ENCODE peak calls at places on chromosomes 4 and X, in nine cellular contexts. One of them, this sample, is unnamed.

GRCh38 chrX:47170861-47171692 is 22.6 kb upstream of the UBA1 start:
- DNase-seq in GM23248: no peak
- DNase-seq in NCI-H1092: no peak
- DNase-seq in GM04504: no peak
- DNase-seq in heart right ventricle: no peak
- DNase-seq in stimulated activated naive CD8-positive, alpha-beta T cell treated with anti-CD3 and anti-CD28 coated beads, Interleukin-15, amount 100 ng/mL, for 72 hours: no peak
- DNase-seq in NCI-H1105: no peak
- DNase-seq in NCI-H2081: no peak
- DNase-seq in fibroblast of gingiva: no peak
- DNase-seq in this sample: no peak

GRCh38 chrX:54825716-54826428 is 18.3 kb downstream of the MAGED2 start:
- DNase-seq in stimulated activated naive CD8-positive, alpha-beta T cell treated with anti-CD3 and anti-CD28 coated beads, Interleukin-15, amount 100 ng/mL, for 72 hours: no peak
- DNase-seq in NCI-H1105: no peak
- DNase-seq in NCI-H2081: no peak
- DNase-seq in GM04504: no peak
- DNase-seq in GM23248: peak
- DNase-seq in fibroblast of gingiva: no peak
- DNase-seq in NCI-H1092: no peak
- DNase-seq in heart right ventricle: no peak
- DNase-seq in this sample: no peak

GRCh38 chrX:116862340-116862739 is 399.6 kb upstream of the CT83 start:
- DNase-seq in NCI-H1092: no peak
- DNase-seq in fibroblast of gingiva: no peak
- DNase-seq in GM23248: no peak
- DNase-seq in GM04504: no peak
- DNase-seq in NCI-H2081: no peak
- DNase-seq in stimulated activated naive CD8-positive, alpha-beta T cell treated with anti-CD3 and anti-CD28 coated beads, Interleukin-15, amount 100 ng/mL, for 72 hours: no peak
- DNase-seq in heart right ventricle: no peak
- DNase-seq in NCI-H1105: no peak
- DNase-seq in this sample: no peak

GRCh38 chrX:153598541-153599191 is at the start of gene CCNQ:
- DNase-seq in NCI-H2081: no peak
- DNase-seq in fibroblast of gingiva: peak
- DNase-seq in NCI-H1092: peak
- DNase-seq in heart right ventricle: no peak
- DNase-seq in GM23248: peak
- DNase-seq in stimulated activated naive CD8-positive, alpha-beta T cell treated with anti-CD3 and anti-CD28 coated beads, Interleukin-15, amount 100 ng/mL, for 72 hours: peak
- DNase-seq in GM04504: no peak
- DNase-seq in NCI-H1105: peak
- DNase-seq in this sample: no peak

GRCh38 chr4:158801066-158801465 is 32.2 kb downstream of the FNIP2 start:
- DNase-seq in GM23248: no peak
- DNase-seq in heart right ventricle: no peak
- DNase-seq in stimulated activated naive CD8-positive, alpha-beta T cell treated with anti-CD3 and anti-CD28 coated beads, Interleukin-15, amount 100 ng/mL, for 72 hours: no peak
- DNase-seq in fibroblast of gingiva: no peak
- DNase-seq in GM04504: no peak
- DNase-seq in NCI-H1092: no peak
- DNase-seq in NCI-H1105: no peak
- DNase-seq in NCI-H2081: no peak
- DNase-seq in this sample: no peak

GRCh38 chrX:7943600-7944245 is 16.5 kb upstream of the PNPLA4 start:
- DNase-seq in NCI-H2081: no peak
- DNase-seq in fibroblast of gingiva: no peak
- DNase-seq in NCI-H1105: peak
- DNase-seq in stimulated activated naive CD8-positive, alpha-beta T cell treated with anti-CD3 and anti-CD28 coated beads, Interleukin-15, amount 100 ng/mL, for 72 hours: no peak
- DNase-seq in GM23248: no peak
- DNase-seq in heart right ventricle: no peak
- DNase-seq in NCI-H1092: peak
- DNase-seq in GM04504: no peak
- DNase-seq in this sample: no peak

GRCh38 chrX:96566856-96567255 is 117.8 kb upstream of the DIAPH2 start:
- DNase-seq in GM04504: no peak
- DNase-seq in stimulated activated naive CD8-positive, alpha-beta T cell treated with anti-CD3 and anti-CD28 coated beads, Interleukin-15, amount 100 ng/mL, for 72 hours: no peak
- DNase-seq in NCI-H1092: no peak
- DNase-seq in fibroblast of gingiva: peak
- DNase-seq in GM23248: no peak
- DNase-seq in heart right ventricle: no peak
- DNase-seq in NCI-H1105: no peak
- DNase-seq in NCI-H2081: no peak
- DNase-seq in this sample: no peak

GRCh38 chr4:38675167-38676121 is 11.4 kb downstream of the KLF3 start:
- DNase-seq in NCI-H2081: peak
- DNase-seq in fibroblast of gingiva: peak
- DNase-seq in GM04504: peak
- DNase-seq in NCI-H1092: peak
- DNase-seq in NCI-H1105: peak
- DNase-seq in stimulated activated naive CD8-positive, alpha-beta T cell treated with anti-CD3 and anti-CD28 coated beads, Interleukin-15, amount 100 ng/mL, for 72 hours: peak
- DNase-seq in GM23248: peak
- DNase-seq in heart right ventricle: peak
- DNase-seq in this sample: peak

GRCh38 chrX:68717196-68717595 is 69.7 kb downstream of the STARD8 start:
- DNase-seq in GM04504: no peak
- DNase-seq in fibroblast of gingiva: no peak
- DNase-seq in NCI-H2081: no peak
- DNase-seq in stimulated activated naive CD8-positive, alpha-beta T cell treated with anti-CD3 and anti-CD28 coated beads, Interleukin-15, amount 100 ng/mL, for 72 hours: no peak
- DNase-seq in GM23248: no peak
- DNase-seq in heart right ventricle: no peak
- DNase-seq in NCI-H1105: no peak
- DNase-seq in NCI-H1092: no peak
- DNase-seq in this sample: no peak

GRCh38 chr4:75514949-75515612 is 808 bp downstream of the THAP6 start:
- DNase-seq in heart right ventricle: no peak
- DNase-seq in GM04504: no peak
- DNase-seq in stimulated activated naive CD8-positive, alpha-beta T cell treated with anti-CD3 and anti-CD28 coated beads, Interleukin-15, amount 100 ng/mL, for 72 hours: no peak
- DNase-seq in NCI-H1105: no peak
- DNase-seq in fibroblast of gingiva: no peak
- DNase-seq in NCI-H1092: no peak
- DNase-seq in GM23248: peak
- DNase-seq in NCI-H2081: no peak
- DNase-seq in this sample: no peak

GRCh38 chr4:84722720-84723119 is 139.8 kb downstream of the CDS1 start:
- DNase-seq in fibroblast of gingiva: no peak
- DNase-seq in GM04504: no peak
- DNase-seq in stimulated activated naive CD8-positive, alpha-beta T cell treated with anti-CD3 and anti-CD28 coated beads, Interleukin-15, amount 100 ng/mL, for 72 hours: no peak
- DNase-seq in NCI-H1092: no peak
- DNase-seq in GM23248: no peak
- DNase-seq in NCI-H2081: no peak
- DNase-seq in NCI-H1105: no peak
- DNase-seq in heart right ventricle: no peak
- DNase-seq in this sample: no peak

GRCh38 chr4:110138546-110138945 is 59.9 kb downstream of the ELOVL6 start:
- DNase-seq in NCI-H1105: no peak
- DNase-seq in GM23248: no peak
- DNase-seq in heart right ventricle: no peak
- DNase-seq in GM04504: no peak
- DNase-seq in stimulated activated naive CD8-positive, alpha-beta T cell treated with anti-CD3 and anti-CD28 coated beads, Interleukin-15, amount 100 ng/mL, for 72 hours: no peak
- DNase-seq in NCI-H1092: no peak
- DNase-seq in fibroblast of gingiva: no peak
- DNase-seq in NCI-H2081: no peak
- DNase-seq in this sample: no peak

GRCh38 chr4:6087669-6088068 is 69.4 kb upstream of the C4orf50 start:
- DNase-seq in NCI-H2081: peak
- DNase-seq in stimulated activated naive CD8-positive, alpha-beta T cell treated with anti-CD3 and anti-CD28 coated beads, Interleukin-15, amount 100 ng/mL, for 72 hours: no peak
- DNase-seq in NCI-H1092: peak
- DNase-seq in GM04504: peak
- DNase-seq in NCI-H1105: peak
- DNase-seq in fibroblast of gingiva: no peak
- DNase-seq in GM23248: peak
- DNase-seq in heart right ventricle: peak
- DNase-seq in this sample: peak

GRCh38 chr4:127309360-127310095 is 323.2 kb upstream of the INTU start:
- DNase-seq in fibroblast of gingiva: peak
- DNase-seq in GM04504: no peak
- DNase-seq in GM23248: peak
- DNase-seq in NCI-H1092: no peak
- DNase-seq in NCI-H2081: no peak
- DNase-seq in stimulated activated naive CD8-positive, alpha-beta T cell treated with anti-CD3 and anti-CD28 coated beads, Interleukin-15, amount 100 ng/mL, for 72 hours: no peak
- DNase-seq in heart right ventricle: no peak
- DNase-seq in NCI-H1105: no peak
- DNase-seq in this sample: no peak

GRCh38 chr4:76545161-76545884 is 110.3 kb downstream of the SHROOM3 start:
- DNase-seq in GM23248: no peak
- DNase-seq in heart right ventricle: no peak
- DNase-seq in NCI-H2081: no peak
- DNase-seq in fibroblast of gingiva: no peak
- DNase-seq in NCI-H1092: no peak
- DNase-seq in stimulated activated naive CD8-positive, alpha-beta T cell treated with anti-CD3 and anti-CD28 coated beads, Interleukin-15, amount 100 ng/mL, for 72 hours: peak
- DNase-seq in GM04504: no peak
- DNase-seq in NCI-H1105: no peak
- DNase-seq in this sample: no peak

GRCh38 chrX:152926279-152926678 is 28.4 kb downstream of the ZNF185 start:
- DNase-seq in GM23248: peak
- DNase-seq in stimulated activated naive CD8-positive, alpha-beta T cell treated with anti-CD3 and anti-CD28 coated beads, Interleukin-15, amount 100 ng/mL, for 72 hours: peak
- DNase-seq in fibroblast of gingiva: peak
- DNase-seq in heart right ventricle: no peak
- DNase-seq in NCI-H1105: peak
- DNase-seq in NCI-H1092: peak
- DNase-seq in NCI-H2081: peak
- DNase-seq in GM04504: peak
- DNase-seq in this sample: peak

GRCh38 chr4:168848112-168848511 is 161.9 kb downstream of the CBR4 start:
- DNase-seq in heart right ventricle: no peak
- DNase-seq in GM23248: peak
- DNase-seq in NCI-H1105: no peak
- DNase-seq in GM04504: no peak
- DNase-seq in NCI-H1092: no peak
- DNase-seq in NCI-H2081: no peak
- DNase-seq in stimulated activated naive CD8-positive, alpha-beta T cell treated with anti-CD3 and anti-CD28 coated beads, Interleukin-15, amount 100 ng/mL, for 72 hours: no peak
- DNase-seq in fibroblast of gingiva: no peak
- DNase-seq in this sample: no peak

GRCh38 chr4:39756159-39756558 is 58.2 kb downstream of the UBE2K start:
- DNase-seq in GM04504: no peak
- DNase-seq in heart right ventricle: no peak
- DNase-seq in NCI-H1092: no peak
- DNase-seq in fibroblast of gingiva: no peak
- DNase-seq in GM23248: no peak
- DNase-seq in NCI-H2081: no peak
- DNase-seq in NCI-H1105: no peak
- DNase-seq in stimulated activated naive CD8-positive, alpha-beta T cell treated with anti-CD3 and anti-CD28 coated beads, Interleukin-15, amount 100 ng/mL, for 72 hours: no peak
- DNase-seq in this sample: no peak

GRCh38 chr4:103046416-103047290 is 27.1 kb upstream of the SLC9B1 start:
- DNase-seq in GM23248: peak
- DNase-seq in GM04504: peak
- DNase-seq in stimulated activated naive CD8-positive, alpha-beta T cell treated with anti-CD3 and anti-CD28 coated beads, Interleukin-15, amount 100 ng/mL, for 72 hours: peak
- DNase-seq in NCI-H1105: no peak
- DNase-seq in NCI-H2081: no peak
- DNase-seq in heart right ventricle: peak
- DNase-seq in NCI-H1092: no peak
- DNase-seq in fibroblast of gingiva: peak
- DNase-seq in this sample: peak

GRCh38 chrX:56797966-56798711 is 69.1 kb downstream of the NBDY start:
- DNase-seq in GM04504: no peak
- DNase-seq in GM23248: peak
- DNase-seq in NCI-H1092: peak
- DNase-seq in heart right ventricle: no peak
- DNase-seq in fibroblast of gingiva: peak
- DNase-seq in stimulated activated naive CD8-positive, alpha-beta T cell treated with anti-CD3 and anti-CD28 coated beads, Interleukin-15, amount 100 ng/mL, for 72 hours: no peak
- DNase-seq in NCI-H1105: no peak
- DNase-seq in NCI-H2081: no peak
- DNase-seq in this sample: peak

GRCh38 chr4:151887151-151887815 is 126.5 kb upstream of the GATB start:
- DNase-seq in NCI-H1105: no peak
- DNase-seq in NCI-H1092: no peak
- DNase-seq in NCI-H2081: no peak
- DNase-seq in fibroblast of gingiva: peak
- DNase-seq in GM04504: peak
- DNase-seq in GM23248: peak
- DNase-seq in stimulated activated naive CD8-positive, alpha-beta T cell treated with anti-CD3 and anti-CD28 coated beads, Interleukin-15, amount 100 ng/mL, for 72 hours: no peak
- DNase-seq in heart right ventricle: no peak
- DNase-seq in this sample: no peak

GRCh38 chrX:69538321-69538876 is 34.3 kb downstream of the NALF2 start:
- DNase-seq in GM23248: peak
- DNase-seq in heart right ventricle: peak
- DNase-seq in NCI-H1092: no peak
- DNase-seq in stimulated activated naive CD8-positive, alpha-beta T cell treated with anti-CD3 and anti-CD28 coated beads, Interleukin-15, amount 100 ng/mL, for 72 hours: peak
- DNase-seq in fibroblast of gingiva: peak
- DNase-seq in GM04504: peak
- DNase-seq in NCI-H2081: peak
- DNase-seq in NCI-H1105: no peak
- DNase-seq in this sample: peak

GRCh38 chr4:67776746-67777145 is 22.6 kb upstream of the GNRHR start:
- DNase-seq in fibroblast of gingiva: no peak
- DNase-seq in NCI-H1092: no peak
- DNase-seq in NCI-H2081: no peak
- DNase-seq in heart right ventricle: no peak
- DNase-seq in GM23248: no peak
- DNase-seq in stimulated activated naive CD8-positive, alpha-beta T cell treated with anti-CD3 and anti-CD28 coated beads, Interleukin-15, amount 100 ng/mL, for 72 hours: no peak
- DNase-seq in GM04504: no peak
- DNase-seq in NCI-H1105: no peak
- DNase-seq in this sample: no peak

GRCh38 chrX:49291615-49292337 is 11.7 kb upstream of the GAGE10 start:
- DNase-seq in fibroblast of gingiva: peak
- DNase-seq in heart right ventricle: peak
- DNase-seq in GM04504: peak
- DNase-seq in GM23248: peak
- DNase-seq in NCI-H1105: no peak
- DNase-seq in NCI-H1092: no peak
- DNase-seq in stimulated activated naive CD8-positive, alpha-beta T cell treated with anti-CD3 and anti-CD28 coated beads, Interleukin-15, amount 100 ng/mL, for 72 hours: peak
- DNase-seq in NCI-H2081: peak
- DNase-seq in this sample: peak

GRCh38 chr4:15378055-15378454 is 49.8 kb upstream of the C1QTNF7 start:
- DNase-seq in stimulated activated naive CD8-positive, alpha-beta T cell treated with anti-CD3 and anti-CD28 coated beads, Interleukin-15, amount 100 ng/mL, for 72 hours: no peak
- DNase-seq in fibroblast of gingiva: peak
- DNase-seq in GM04504: no peak
- DNase-seq in NCI-H1105: no peak
- DNase-seq in GM23248: peak
- DNase-seq in NCI-H2081: no peak
- DNase-seq in heart right ventricle: no peak
- DNase-seq in NCI-H1092: no peak
- DNase-seq in this sample: no peak

GRCh38 chrX:11481035-11481434 is 184.7 kb downstream of the ARHGAP6 start:
- DNase-seq in GM04504: no peak
- DNase-seq in fibroblast of gingiva: no peak
- DNase-seq in NCI-H2081: no peak
- DNase-seq in NCI-H1092: no peak
- DNase-seq in stimulated activated naive CD8-positive, alpha-beta T cell treated with anti-CD3 and anti-CD28 coated beads, Interleukin-15, amount 100 ng/mL, for 72 hours: no peak
- DNase-seq in heart right ventricle: no peak
- DNase-seq in NCI-H1105: no peak
- DNase-seq in GM23248: no peak
- DNase-seq in this sample: no peak

GRCh38 chrX:35380808-35381700 is 417.1 kb upstream of the MAGEB16 start:
- DNase-seq in NCI-H1105: peak
- DNase-seq in GM04504: peak
- DNase-seq in NCI-H1092: no peak
- DNase-seq in NCI-H2081: no peak
- DNase-seq in stimulated activated naive CD8-positive, alpha-beta T cell treated with anti-CD3 and anti-CD28 coated beads, Interleukin-15, amount 100 ng/mL, for 72 hours: no peak
- DNase-seq in fibroblast of gingiva: no peak
- DNase-seq in GM23248: peak
- DNase-seq in heart right ventricle: no peak
- DNase-seq in this sample: no peak

GRCh38 chrX:38275615-38276014 is 51.7 kb downstream of the RPGR start:
- DNase-seq in fibroblast of gingiva: peak
- DNase-seq in NCI-H2081: no peak
- DNase-seq in GM04504: peak
- DNase-seq in stimulated activated naive CD8-positive, alpha-beta T cell treated with anti-CD3 and anti-CD28 coated beads, Interleukin-15, amount 100 ng/mL, for 72 hours: no peak
- DNase-seq in NCI-H1092: no peak
- DNase-seq in NCI-H1105: no peak
- DNase-seq in heart right ventricle: no peak
- DNase-seq in GM23248: peak
- DNase-seq in this sample: no peak

GRCh38 chrX:10254746-10255145 is 98.0 kb downstream of the CLCN4 start:
- DNase-seq in NCI-H2081: no peak
- DNase-seq in NCI-H1092: no peak
- DNase-seq in fibroblast of gingiva: no peak
- DNase-seq in NCI-H1105: no peak
- DNase-seq in GM04504: no peak
- DNase-seq in heart right ventricle: no peak
- DNase-seq in GM23248: peak
- DNase-seq in stimulated activated naive CD8-positive, alpha-beta T cell treated with anti-CD3 and anti-CD28 coated beads, Interleukin-15, amount 100 ng/mL, for 72 hours: no peak
- DNase-seq in this sample: no peak

GRCh38 chr4:99965674-99966350 is 15.7 kb upstream of the H2AZ1 start:
- DNase-seq in NCI-H1092: no peak
- DNase-seq in GM04504: no peak
- DNase-seq in heart right ventricle: no peak
- DNase-seq in NCI-H1105: no peak
- DNase-seq in stimulated activated naive CD8-positive, alpha-beta T cell treated with anti-CD3 and anti-CD28 coated beads, Interleukin-15, amount 100 ng/mL, for 72 hours: no peak
- DNase-seq in GM23248: no peak
- DNase-seq in NCI-H2081: no peak
- DNase-seq in fibroblast of gingiva: no peak
- DNase-seq in this sample: no peak

GRCh38 chr4:126405369-126405982 is 1090.7 kb downstream of the FAT4 start:
- DNase-seq in NCI-H1092: no peak
- DNase-seq in NCI-H2081: no peak
- DNase-seq in stimulated activated naive CD8-positive, alpha-beta T cell treated with anti-CD3 and anti-CD28 coated beads, Interleukin-15, amount 100 ng/mL, for 72 hours: no peak
- DNase-seq in GM23248: peak
- DNase-seq in GM04504: no peak
- DNase-seq in NCI-H1105: no peak
- DNase-seq in fibroblast of gingiva: peak
- DNase-seq in heart right ventricle: no peak
- DNase-seq in this sample: peak

This sample was measured in cerebellar cortex.